ENCODE peak calls at places on chromosomes 4 and X, in ten cellular contexts. M is lower lobe of right lung; Z is adrenal gland; F is cardiac muscle cell; B is heart left ventricle; U is upper lobe of right lung; K is mesenchymal stem cell; X is colonic mucosa; J is thoracic aorta; O is CD4-positive, CD25-positive, alpha-beta regulatory T cell. V is an unnamed sample. For H3K4me1 and H3K9me3, the result is how much of the 10 kb centered on the place peaks cover.

GRCh38 chr4:147345662-147346061 is 135.2 kb upstream of the EDNRA start:
- DNase-seq in M (no peak), Z (no peak), F (no peak), B (no peak), U (no peak), K (no peak), X (no peak), J (no peak), O (no peak), V (no peak)

GRCh38 chrX:2664497-2664896 is 26.6 kb upstream of the CD99 start:
- DNase-seq in M (no peak), Z (peak), F (no peak), B (peak), U (no peak), K (no peak), X (peak), J (peak), O (no peak), V (peak)

GRCh38 chr4:61918507-61919462 is 718.7 kb downstream of the ADGRL3 start:
- DNase-seq in M (no peak), Z (no peak), F (no peak), B (no peak), U (no peak), K (no peak), X (no peak), J (no peak), O (no peak), V (no peak)

GRCh38 chr4:2939383-2940243 is 23.6 kb downstream of the NOP14 start:
- DNase-seq in M (no peak), Z (peak), F (no peak), B (no peak), U (peak), K (no peak), X (no peak), J (peak), O (no peak), V (peak)

GRCh38 chr4:90906239-90906638 is 779.0 kb downstream of the CCSER1 start:
- DNase-seq in M (no peak), Z (no peak), F (no peak), B (no peak), U (no peak), K (no peak), X (no peak), J (no peak), O (no peak), V (no peak)

GRCh38 chr4:109094061-109094460 is 208.4 kb downstream of the COL25A1 start:
- DNase-seq in M (no peak), Z (no peak), F (no peak), B (no peak), U (no peak), K (no peak), X (no peak), J (no peak), O (no peak), V (no peak)

GRCh38 chr4:170090667-170091052 is 904 bp upstream of the AADAT start:
- DNase-seq in M (no peak), Z (no peak), F (no peak), B (no peak), U (no peak), K (peak), X (no peak), J (no peak), O (no peak), V (no peak)

GRCh38 chr4:40721730-40722171 is 28.0 kb upstream of the NSUN7 start:
- DNase-seq in M (no peak), Z (no peak), F (no peak), B (no peak), U (no peak), K (peak), X (no peak), J (no peak), O (no peak), V (no peak)

GRCh38 chr4:54568184-54568583 is 89.6 kb upstream of the KIT start:
- DNase-seq in M (no peak), Z (peak), F (no peak), B (no peak), U (no peak), K (peak), X (no peak), J (no peak), O (no peak), V (no peak)

GRCh38 chrX:2607113-2607512 is 84.0 kb upstream of the CD99 start:
- DNase-seq in M (no peak), Z (no peak), F (no peak), B (no peak), U (no peak), K (no peak), X (no peak), J (no peak), O (no peak), V (no peak)

GRCh38 chrX:68650491-68650890 is 3.0 kb downstream of the STARD8 start:
- DNase-seq in M (no peak), Z (no peak), F (no peak), B (no peak), U (no peak), K (peak), X (no peak), J (no peak), O (no peak), V (no peak)

GRCh38 chr4:164097119-164097518 is 602.6 kb downstream of the TMA16 start:
- DNase-seq in M (no peak), Z (no peak), F (no peak), B (no peak), U (no peak), K (no peak), X (no peak), J (no peak), O (no peak), V (no peak)

GRCh38 chr4:168817418-168817817 is 192.6 kb downstream of the CBR4 start:
- DNase-seq in M (no peak), Z (no peak), F (no peak), B (no peak), U (no peak), K (no peak), X (no peak), J (no peak), O (no peak), V (no peak)

GRCh38 chrX:275967-276587 is 5.1 kb upstream of the PLCXD1 start:
- DNase-seq in M (peak), Z (peak), F (peak), B (peak), U (peak), K (peak), X (peak), J (peak), O (peak), V (peak)

GRCh38 chrX:40449956-40450701 is 130.6 kb upstream of the ATP6AP2 start:
- DNase-seq in M (no peak), Z (no peak), F (no peak), B (no peak), U (no peak), K (no peak), X (no peak), J (no peak), O (no peak), V (no peak)

GRCh38 chr4:121380448-121381147 is at the start of gene QRFPR:
- DNase-seq in M (no peak), Z (no peak), F (peak), B (peak), U (no peak), K (peak), X (no peak), J (no peak), O (no peak), V (peak)

GRCh38 chr4:184330008-184330400 is 112.3 kb upstream of the ENPP6 start:
- DNase-seq in M (peak), Z (peak), F (no peak), B (no peak), U (peak), K (no peak), X (no peak), J (no peak), O (no peak), V (peak)

GRCh38 chrX:119826399-119826959 is 26.3 kb downstream of the UPF3B start:
- DNase-seq in M (no peak), Z (no peak), F (no peak), B (no peak), U (no peak), K (peak), X (no peak), J (no peak), O (peak), V (no peak)

GRCh38 chr4:150145950-150146340 is 67.7 kb downstream of the DCLK2 start:
- DNase-seq in M (no peak), Z (no peak), F (no peak), B (no peak), U (no peak), K (no peak), X (no peak), J (no peak), O (no peak), V (no peak)

GRCh38 chrX:3527166-3527565 is 180.7 kb upstream of the MXRA5 start:
- DNase-seq in M (no peak), Z (no peak), F (no peak), B (no peak), U (no peak), K (no peak), X (no peak), J (no peak), O (no peak), V (no peak)

GRCh38 chrX:11172413-11172812 is 61.3 kb downstream of the HCCS start:
- DNase-seq in M (no peak), Z (no peak), F (no peak), B (no peak), U (no peak), K (no peak), X (no peak), J (no peak), O (no peak), V (no peak)

GRCh38 chr4:7236847-7237246 is 44.5 kb downstream of the SORCS2 start:
- DNase-seq in M (no peak), Z (no peak), F (peak), B (peak), U (no peak), K (no peak), X (no peak), J (no peak), O (no peak), V (peak)

GRCh38 chr4:7239844-7240243 is 47.5 kb downstream of the SORCS2 start:
- DNase-seq in M (no peak), Z (no peak), F (no peak), B (no peak), U (no peak), K (no peak), X (no peak), J (no peak), O (no peak), V (no peak)

GRCh38 chr4:7239101-7239820 is 46.9 kb downstream of the SORCS2 start:
- DNase-seq in M (no peak), Z (no peak), F (no peak), B (no peak), U (no peak), K (no peak), X (no peak), J (no peak), O (no peak), V (no peak)

GRCh38 chr4:7237863-7238262 is 45.5 kb downstream of the SORCS2 start:
- DNase-seq in M (no peak), Z (no peak), F (no peak), B (no peak), U (no peak), K (no peak), X (no peak), J (no peak), O (no peak), V (no peak)

DNA sequence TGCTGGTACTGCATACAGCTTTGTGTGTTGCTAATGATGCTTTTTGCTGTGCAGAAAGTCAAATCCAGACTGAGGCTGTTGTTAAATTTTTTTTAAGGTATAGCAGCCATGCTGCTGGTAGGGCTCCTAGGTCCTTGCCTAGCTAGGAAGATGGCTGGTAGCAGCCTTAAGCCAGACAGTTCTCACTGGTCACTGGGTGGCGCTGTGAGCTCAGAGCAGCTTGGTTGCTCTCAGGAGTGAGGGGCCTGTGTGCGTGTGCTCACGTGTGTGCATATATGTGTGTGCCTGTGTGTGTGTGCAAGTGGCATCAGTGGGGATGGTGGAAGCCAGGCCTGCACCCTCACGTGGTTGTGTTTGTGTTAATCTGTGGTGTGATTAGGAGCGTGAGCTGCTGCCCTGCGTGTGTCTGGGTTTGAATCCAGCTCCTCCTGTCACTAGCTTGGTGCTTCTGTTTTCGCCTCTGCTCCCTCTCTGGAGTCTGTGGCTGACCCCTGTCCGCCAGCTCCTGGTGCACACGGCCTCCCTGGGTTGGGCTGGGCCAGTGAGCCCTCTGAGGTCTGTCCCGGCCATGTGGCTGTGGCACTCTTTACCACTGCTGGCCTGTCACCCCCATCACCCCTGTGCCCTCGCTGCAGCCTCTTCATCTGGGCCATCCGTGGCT is 46.1 kb downstream of the SORCS2 start:
- DNase-seq in M (no peak), Z (no peak), F (no peak), B (no peak), U (no peak), K (no peak), X (no peak), J (no peak), O (no peak), V (no peak)
- H3K4me1 ChIP-seq in M (under half), Z (under half), F (under half), B (under half), U (under half), K (under half), X (under half), J (under half), O (under half), V (under half)

GRCh38 chrX:133232331-133232730 is 14.2 kb upstream of the TFDP3 start:
- DNase-seq in M (no peak), Z (no peak), F (no peak), B (no peak), U (no peak), K (no peak), X (no peak), J (no peak), O (no peak), V (no peak)
- H3K27ac ChIP-seq in M (no peak), Z (no peak), F (no peak), B (no peak), U (no peak), K (no peak), X (no peak), J (no peak), O (no peak), V (no peak)

DNA sequence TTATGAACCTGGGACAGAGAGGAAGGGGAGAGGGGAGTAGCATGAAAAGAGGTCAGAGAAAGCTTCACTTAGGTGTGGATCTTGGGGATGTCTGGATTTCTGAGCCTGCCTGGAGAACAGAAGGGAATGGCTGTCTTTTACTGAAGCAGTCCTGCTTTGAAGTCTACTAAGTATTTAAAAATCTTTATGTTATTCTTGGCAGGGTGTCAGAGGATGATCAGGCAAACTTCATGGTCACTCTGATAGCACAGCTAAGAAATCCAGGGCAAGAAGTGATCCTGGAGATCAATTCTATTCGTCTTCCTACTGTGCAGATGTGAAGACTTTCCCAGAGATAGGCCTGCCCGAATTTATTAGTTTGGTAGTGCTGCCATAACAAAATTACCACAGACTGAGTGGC is 464.4 kb upstream of the BOD1L1 start:
- DNase-seq in M (no peak), Z (no peak), F (no peak), B (no peak), U (no peak), K (no peak), X (no peak), J (no peak), O (no peak), V (no peak)
- H3K9me3 ChIP-seq in M (under half), Z (under half), F (under half), B (under half), U (under half), K (under half), X (under half), J (under half), O (under half), V (under half)

DNA sequence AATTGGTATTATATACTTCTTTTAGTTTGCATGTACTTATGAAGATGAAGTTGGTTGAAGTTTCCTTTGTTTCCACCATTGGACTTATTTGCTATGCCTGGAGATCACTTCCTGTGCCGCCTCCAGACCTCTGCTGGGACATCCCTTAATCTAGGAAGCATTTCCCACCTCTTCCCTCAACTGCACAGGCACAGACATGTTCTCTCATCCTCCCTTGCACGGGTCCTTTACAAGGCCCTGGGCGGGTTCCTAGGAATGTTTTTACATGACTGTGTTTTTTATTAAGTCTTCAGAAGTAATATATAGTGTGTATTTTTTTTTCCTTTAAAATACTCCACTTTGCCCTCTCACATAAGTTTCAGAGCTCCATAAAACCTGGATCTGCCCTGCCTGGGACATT is 51.0 kb downstream of the TMEM131L start:
- DNase-seq in M (no peak), Z (no peak), F (no peak), B (no peak), U (no peak), K (no peak), X (peak), J (no peak), O (no peak), V (no peak)
- H3K4me1 ChIP-seq in M (under half), Z (under half), F (under half), B (under half), U (under half), K (under half), X (under half), J (half or more), O (half or more), V (under half)

DNA sequence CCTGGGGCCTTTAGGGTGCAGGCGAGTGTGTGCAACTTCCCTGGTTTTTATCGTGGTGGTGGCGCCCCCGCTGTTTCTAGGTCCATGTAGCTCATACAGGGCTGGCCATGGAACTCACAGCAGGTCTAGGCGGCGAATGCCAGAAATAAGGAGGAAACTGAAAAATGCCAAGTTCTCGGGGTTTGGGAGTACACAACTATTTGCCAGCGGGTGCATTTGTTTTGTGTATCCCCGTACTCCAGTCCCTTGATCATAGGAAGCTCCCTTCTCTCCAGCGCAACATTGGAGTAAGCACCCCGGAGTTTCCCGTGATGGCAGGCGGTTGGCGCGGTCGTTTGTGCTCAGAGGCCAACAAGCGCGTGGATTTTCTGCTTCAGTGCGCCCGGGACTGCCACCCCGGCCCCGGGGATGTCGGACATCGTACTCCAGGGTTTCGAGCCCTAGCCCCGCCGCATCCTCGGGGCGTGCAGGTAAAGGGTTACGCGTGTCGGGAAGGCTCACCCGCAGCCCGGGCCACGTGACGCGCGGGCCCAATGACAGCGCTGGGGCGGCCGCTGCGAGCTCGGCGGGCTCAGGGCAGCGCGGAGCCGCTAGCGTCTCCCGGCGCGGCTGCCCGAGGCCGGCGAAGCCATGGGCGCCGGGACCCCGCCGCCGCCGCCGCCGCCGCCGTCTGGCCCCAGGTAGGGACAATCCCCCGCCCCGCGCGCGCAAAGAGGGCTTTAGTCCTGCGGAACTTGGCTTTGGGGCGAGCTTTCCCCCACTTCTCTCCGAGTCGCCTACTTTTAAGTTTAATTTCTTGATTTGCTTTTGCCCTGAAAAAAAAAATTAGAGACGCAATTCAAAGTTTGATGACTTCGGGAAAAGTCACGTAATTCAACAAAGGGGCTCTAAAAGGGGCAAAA is 209.1 kb downstream of the NWD2 start:
- DNase-seq in M (peak), Z (peak), F (peak), B (peak), U (peak), K (peak), X (peak), J (no peak), O (peak), V (peak)
- H3K27ac ChIP-seq in M (peak), Z (no peak), F (no peak), B (no peak), U (peak), K (no peak), X (peak), J (no peak), O (no peak), V (peak)

GRCh38 chr4:138627096-138627495 is 384.9 kb upstream of the SLC7A11 start:
- DNase-seq in M (no peak), Z (peak), F (no peak), B (no peak), U (no peak), K (no peak), X (no peak), J (no peak), O (no peak), V (no peak)

GRCh38 chr4:138632856-138633255 is 382.7 kb upstream of the NOCT start:
- DNase-seq in M (no peak), Z (no peak), F (no peak), B (no peak), U (no peak), K (no peak), X (no peak), J (no peak), O (no peak), V (no peak)

GRCh38 chr4:138633505-138633904 is 382.1 kb upstream of the NOCT start:
- DNase-seq in M (no peak), Z (no peak), F (no peak), B (no peak), U (no peak), K (no peak), X (no peak), J (no peak), O (no peak), V (no peak)

GRCh38 chr4:138629669-138630068 is 385.9 kb upstream of the NOCT start:
- DNase-seq in M (no peak), Z (no peak), F (no peak), B (no peak), U (no peak), K (no peak), X (no peak), J (no peak), O (no peak), V (no peak)

GRCh38 chr4:138630666-138631065 is 384.9 kb upstream of the NOCT start:
- DNase-seq in M (no peak), Z (no peak), F (no peak), B (no peak), U (no peak), K (no peak), X (no peak), J (no peak), O (no peak), V (no peak)
- H3K9me3 ChIP-seq in M (under half), Z (under half), F (under half), B (under half), U (under half), K (under half), X (under half), J (under half), O (under half), V (under half)

V was measured in testis.